ENCODE peak calls at places on chromosomes 7 and 10, in nine cellular contexts. One of them, this sample, is unnamed.

GRCh38 chr7:139482662-139483466 is 609 bp downstream of the KLRG2 start:
- DNase-seq in OCI-LY7: no peak
- DNase-seq in GM20000: no peak
- DNase-seq in RWPE1: peak
- DNase-seq in GM06990: peak
- DNase-seq in upper lobe of left lung: no peak
- DNase-seq in Peyer's patch: no peak
- DNase-seq in NB4: peak
- DNase-seq in AG09309: no peak
- DNase-seq in this sample: no peak

GRCh38 chr7:50853311-50853710 is 70.6 kb upstream of the GRB10 start:
- DNase-seq in GM06990: no peak
- DNase-seq in RWPE1: no peak
- DNase-seq in Peyer's patch: no peak
- DNase-seq in NB4: no peak
- DNase-seq in OCI-LY7: no peak
- DNase-seq in upper lobe of left lung: no peak
- DNase-seq in GM20000: no peak
- DNase-seq in AG09309: no peak
- DNase-seq in this sample: no peak

GRCh38 chr10:74743401-74743800 is 83.0 kb upstream of the KAT6B start:
- DNase-seq in GM20000: no peak
- DNase-seq in GM06990: no peak
- DNase-seq in OCI-LY7: no peak
- DNase-seq in RWPE1: no peak
- DNase-seq in AG09309: no peak
- DNase-seq in Peyer's patch: no peak
- DNase-seq in NB4: no peak
- DNase-seq in upper lobe of left lung: no peak
- DNase-seq in this sample: no peak

GRCh38 chr10:18313146-18313542 is 172.9 kb downstream of the CACNB2 start:
- DNase-seq in RWPE1: no peak
- DNase-seq in AG09309: no peak
- DNase-seq in Peyer's patch: no peak
- DNase-seq in NB4: no peak
- DNase-seq in GM06990: no peak
- DNase-seq in OCI-LY7: no peak
- DNase-seq in GM20000: no peak
- DNase-seq in upper lobe of left lung: no peak
- DNase-seq in this sample: no peak

GRCh38 chr10:87861034-87861433 is 2.3 kb downstream of the KLLN start:
- DNase-seq in upper lobe of left lung: no peak
- DNase-seq in OCI-LY7: peak
- DNase-seq in GM20000: peak
- DNase-seq in Peyer's patch: no peak
- DNase-seq in GM06990: no peak
- DNase-seq in AG09309: no peak
- DNase-seq in RWPE1: no peak
- DNase-seq in NB4: peak
- DNase-seq in this sample: no peak

GRCh38 chr7:28536259-28536658 is 123.9 kb downstream of the CREB5 start:
- DNase-seq in GM06990: peak
- DNase-seq in OCI-LY7: no peak
- DNase-seq in RWPE1: peak
- DNase-seq in GM20000: no peak
- DNase-seq in AG09309: no peak
- DNase-seq in Peyer's patch: no peak
- DNase-seq in NB4: no peak
- DNase-seq in upper lobe of left lung: no peak
- DNase-seq in this sample: no peak

GRCh38 chr10:119667562-119668328 is 16.6 kb downstream of the BAG3 start:
- DNase-seq in OCI-LY7: no peak
- DNase-seq in GM20000: no peak
- DNase-seq in NB4: peak
- DNase-seq in RWPE1: peak
- DNase-seq in Peyer's patch: peak
- DNase-seq in AG09309: peak
- DNase-seq in upper lobe of left lung: peak
- DNase-seq in GM06990: no peak
- DNase-seq in this sample: no peak

GRCh38 chr10:72567421-72567820 is 58.5 kb downstream of the MICU1 start:
- DNase-seq in GM20000: no peak
- DNase-seq in upper lobe of left lung: peak
- DNase-seq in OCI-LY7: no peak
- DNase-seq in RWPE1: peak
- DNase-seq in AG09309: peak
- DNase-seq in NB4: no peak
- DNase-seq in Peyer's patch: no peak
- DNase-seq in GM06990: no peak
- DNase-seq in this sample: no peak

GRCh38 chr10:132705173-132705572 is 80.8 kb downstream of the NKX6-2 start:
- DNase-seq in upper lobe of left lung: no peak
- DNase-seq in RWPE1: no peak
- DNase-seq in GM06990: no peak
- DNase-seq in GM20000: no peak
- DNase-seq in OCI-LY7: no peak
- DNase-seq in Peyer's patch: no peak
- DNase-seq in AG09309: no peak
- DNase-seq in NB4: no peak
- DNase-seq in this sample: no peak

GRCh38 chr7:100118388-100119074 is 627 bp downstream of the TAF6 start:
- DNase-seq in AG09309: no peak
- DNase-seq in GM20000: no peak
- DNase-seq in Peyer's patch: no peak
- DNase-seq in NB4: no peak
- DNase-seq in OCI-LY7: no peak
- DNase-seq in upper lobe of left lung: no peak
- DNase-seq in GM06990: no peak
- DNase-seq in RWPE1: no peak
- DNase-seq in this sample: peak
- TF ChIP-seq CTCF in AG09309: no peak
- TF ChIP-seq CTCF in GM20000: no peak
- TF ChIP-seq CTCF in Peyer's patch: no peak
- TF ChIP-seq CTCF in NB4: no peak
- TF ChIP-seq CTCF in OCI-LY7: no peak
- TF ChIP-seq CTCF in upper lobe of left lung: no peak
- TF ChIP-seq CTCF in GM06990: no peak
- TF ChIP-seq CTCF in RWPE1: no peak
- TF ChIP-seq CTCF in this sample: no peak

GRCh38 chr10:90709727-90710126 is 148.1 kb downstream of the HTR7 start:
- DNase-seq in AG09309: no peak
- DNase-seq in GM20000: no peak
- DNase-seq in NB4: no peak
- DNase-seq in OCI-LY7: no peak
- DNase-seq in GM06990: no peak
- DNase-seq in upper lobe of left lung: no peak
- DNase-seq in RWPE1: no peak
- DNase-seq in Peyer's patch: no peak
- DNase-seq in this sample: no peak

GRCh38 chr10:90718185-90718584 is 139.7 kb downstream of the HTR7 start:
- DNase-seq in RWPE1: no peak
- DNase-seq in AG09309: no peak
- DNase-seq in upper lobe of left lung: no peak
- DNase-seq in OCI-LY7: no peak
- DNase-seq in NB4: no peak
- DNase-seq in Peyer's patch: no peak
- DNase-seq in GM06990: no peak
- DNase-seq in GM20000: no peak
- DNase-seq in this sample: no peak

GRCh38 chr10:90707657-90708056 is 150.2 kb downstream of the HTR7 start:
- DNase-seq in AG09309: no peak
- DNase-seq in upper lobe of left lung: no peak
- DNase-seq in RWPE1: no peak
- DNase-seq in GM20000: no peak
- DNase-seq in NB4: no peak
- DNase-seq in OCI-LY7: no peak
- DNase-seq in GM06990: no peak
- DNase-seq in Peyer's patch: no peak
- DNase-seq in this sample: no peak

DNA sequence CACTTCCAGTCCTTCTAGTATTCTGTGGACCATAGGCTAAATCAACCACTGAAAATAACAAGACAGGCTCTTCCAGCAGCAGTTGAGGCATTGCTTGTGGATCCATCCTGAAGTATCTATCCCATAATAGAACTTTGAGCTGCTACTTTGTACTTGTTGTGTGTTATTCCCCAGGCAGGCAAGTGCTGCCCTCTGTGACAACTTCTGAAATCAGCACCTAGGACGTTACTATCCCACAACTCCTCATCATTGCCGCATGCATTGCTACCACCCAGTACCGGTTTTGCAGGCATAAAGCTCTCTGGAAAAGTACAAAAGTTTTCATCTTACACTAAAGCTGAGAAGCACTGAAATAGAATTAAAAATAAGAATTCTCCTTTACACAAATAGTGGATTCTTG is 145.3 kb downstream of the HTR7 start:
- DNase-seq in GM06990: no peak
- DNase-seq in GM20000: no peak
- DNase-seq in NB4: no peak
- DNase-seq in Peyer's patch: no peak
- DNase-seq in upper lobe of left lung: no peak
- DNase-seq in AG09309: no peak
- DNase-seq in OCI-LY7: no peak
- DNase-seq in RWPE1: no peak
- DNase-seq in this sample: no peak
- TF ChIP-seq CTCF in GM06990: no peak
- TF ChIP-seq CTCF in GM20000: no peak
- TF ChIP-seq CTCF in NB4: no peak
- TF ChIP-seq CTCF in Peyer's patch: no peak
- TF ChIP-seq CTCF in upper lobe of left lung: no peak
- TF ChIP-seq CTCF in AG09309: no peak
- TF ChIP-seq CTCF in OCI-LY7: no peak
- TF ChIP-seq CTCF in RWPE1: no peak
- TF ChIP-seq CTCF in this sample: no peak

GRCh38 chr10:109022417-109023049 is 900.8 kb downstream of the XPNPEP1 start:
- DNase-seq in Peyer's patch: no peak
- DNase-seq in GM06990: no peak
- DNase-seq in AG09309: no peak
- DNase-seq in RWPE1: no peak
- DNase-seq in NB4: no peak
- DNase-seq in GM20000: no peak
- DNase-seq in upper lobe of left lung: no peak
- DNase-seq in OCI-LY7: no peak
- DNase-seq in this sample: no peak

GRCh38 chr10:109018892-109019507 is 904.3 kb downstream of the XPNPEP1 start:
- DNase-seq in AG09309: no peak
- DNase-seq in GM20000: no peak
- DNase-seq in Peyer's patch: no peak
- DNase-seq in upper lobe of left lung: no peak
- DNase-seq in RWPE1: no peak
- DNase-seq in NB4: peak
- DNase-seq in GM06990: no peak
- DNase-seq in OCI-LY7: peak
- DNase-seq in this sample: no peak
- TF ChIP-seq CTCF in AG09309: no peak
- TF ChIP-seq CTCF in GM20000: no peak
- TF ChIP-seq CTCF in Peyer's patch: no peak
- TF ChIP-seq CTCF in upper lobe of left lung: no peak
- TF ChIP-seq CTCF in RWPE1: no peak
- TF ChIP-seq CTCF in NB4: no peak
- TF ChIP-seq CTCF in GM06990: peak
- TF ChIP-seq CTCF in OCI-LY7: peak
- TF ChIP-seq CTCF in this sample: peak

GRCh38 chr10:42431095-42431494 is 207.3 kb downstream of the ZNF33B start:
- DNase-seq in Peyer's patch: no peak
- DNase-seq in OCI-LY7: no peak
- DNase-seq in upper lobe of left lung: no peak
- DNase-seq in GM20000: no peak
- DNase-seq in NB4: peak
- DNase-seq in RWPE1: no peak
- DNase-seq in AG09309: no peak
- DNase-seq in GM06990: no peak
- DNase-seq in this sample: no peak

GRCh38 chr10:42422911-42423310 is 215.5 kb downstream of the ZNF33B start:
- DNase-seq in Peyer's patch: no peak
- DNase-seq in NB4: no peak
- DNase-seq in upper lobe of left lung: no peak
- DNase-seq in AG09309: no peak
- DNase-seq in GM20000: no peak
- DNase-seq in OCI-LY7: no peak
- DNase-seq in GM06990: no peak
- DNase-seq in RWPE1: no peak
- DNase-seq in this sample: no peak

DNA sequence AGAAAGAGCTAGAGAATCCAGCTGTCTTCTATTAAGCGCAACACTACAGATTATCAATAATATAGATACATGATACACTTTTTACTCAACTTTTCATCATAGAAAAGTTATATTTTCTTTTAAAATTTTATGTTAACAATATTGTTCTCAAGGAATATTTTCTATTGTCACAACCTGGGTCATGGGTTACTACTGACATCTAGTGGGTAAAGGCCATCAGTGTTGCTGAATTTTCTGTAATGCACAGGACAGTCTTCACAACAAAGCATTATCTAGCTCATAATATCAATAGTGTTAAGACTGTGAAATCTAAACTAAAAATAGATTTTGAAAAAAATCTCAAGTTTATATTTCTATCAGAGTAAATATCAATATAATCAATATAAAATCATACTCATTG is 209.8 kb downstream of the ZNF33B start:
- DNase-seq in GM06990: no peak
- DNase-seq in AG09309: no peak
- DNase-seq in upper lobe of left lung: no peak
- DNase-seq in Peyer's patch: no peak
- DNase-seq in OCI-LY7: peak
- DNase-seq in RWPE1: peak
- DNase-seq in NB4: peak
- DNase-seq in GM20000: no peak
- DNase-seq in this sample: no peak
- TF ChIP-seq CTCF in GM06990: peak
- TF ChIP-seq CTCF in AG09309: peak
- TF ChIP-seq CTCF in upper lobe of left lung: no peak
- TF ChIP-seq CTCF in Peyer's patch: no peak
- TF ChIP-seq CTCF in OCI-LY7: peak
- TF ChIP-seq CTCF in RWPE1: peak
- TF ChIP-seq CTCF in NB4: peak
- TF ChIP-seq CTCF in GM20000: peak
- TF ChIP-seq CTCF in this sample: peak

This sample was measured in GM13977.